ENCODE peak calls at places on chromosomes 4 and X, in ten cellular contexts. B is non-pigmented ciliary epithelial cell; K is GM06990; H is central memory CD4-positive, alpha-beta T cell; P is mucosa of descending colon; X is NCI-H748 treated with DMSO at 0.1 percent for 48 hours; F is fibroblast of the aortic adventitia; U is IMR-90; S is NCI-H2081; L is activated T-cell treated with anti-CD3 and anti-CD28 coated beads for 1 hour. V is an unnamed sample.

GRCh38 chr4:3573131-3573530 is 40.9 kb upstream of the LRPAP1 start:
- DNase-seq in B (no peak), K (no peak), H (no peak), P (no peak), X (no peak), F (no peak), U (no peak), S (no peak), L (no peak), V (no peak)

GRCh38 chr4:53941331-53941730 is 123.1 kb downstream of the CHIC2 start:
- DNase-seq in B (no peak), K (no peak), H (no peak), P (no peak), X (no peak), F (no peak), U (no peak), S (no peak), L (no peak), V (no peak)

GRCh38 chr4:142556613-142557012 is 289.5 kb downstream of the INPP4B start:
- DNase-seq in B (no peak), K (no peak), H (no peak), P (no peak), X (no peak), F (no peak), U (no peak), S (no peak), L (no peak), V (no peak)

GRCh38 chr4:119000400-119000799 is 111.7 kb downstream of the SYNPO2 start:
- DNase-seq in B (no peak), K (no peak), H (no peak), P (no peak), X (no peak), F (no peak), U (peak), S (no peak), L (no peak), V (peak)

GRCh38 chr4:138975225-138975624 is 40.4 kb upstream of the NOCT start:
- DNase-seq in B (no peak), K (no peak), H (no peak), P (no peak), X (no peak), F (no peak), U (no peak), S (no peak), L (no peak), V (no peak)

GRCh38 chr4:117533501-117533900 is 448.1 kb upstream of the TRAM1L1 start:
- DNase-seq in B (no peak), K (no peak), H (no peak), P (no peak), X (no peak), F (no peak), U (no peak), S (no peak), L (no peak), V (no peak)

GRCh38 chr4:184343400-184344177 is 125.9 kb upstream of the ENPP6 start:
- DNase-seq in B (no peak), K (peak), H (peak), P (peak), X (peak), F (peak), U (peak), S (peak), L (peak), V (peak)

GRCh38 chr4:683982-684571 is 4.9 kb downstream of the SLC49A3 start:
- DNase-seq in B (peak), K (peak), H (no peak), P (peak), X (no peak), F (peak), U (peak), S (peak), L (no peak), V (no peak)

GRCh38 chrX:72021975-72022374 is 109.7 kb downstream of the RTL5 start:
- DNase-seq in B (no peak), K (no peak), H (peak), P (no peak), X (no peak), F (no peak), U (no peak), S (no peak), L (no peak), V (no peak)

GRCh38 chr4:86595426-86595805 is 1.3 kb downstream of the PTPN13 start:
- DNase-seq in B (no peak), K (no peak), H (peak), P (peak), X (peak), F (no peak), U (peak), S (no peak), L (no peak), V (peak)

GRCh38 chrX:110118535-110118934 is 115.6 kb downstream of the TMEM164 start:
- DNase-seq in B (no peak), K (no peak), H (no peak), P (no peak), X (no peak), F (no peak), U (no peak), S (no peak), L (no peak), V (no peak)

GRCh38 chr4:100591156-100591876 is 73.5 kb upstream of the EMCN start:
- DNase-seq in B (no peak), K (no peak), H (no peak), P (no peak), X (no peak), F (peak), U (no peak), S (no peak), L (no peak), V (peak)

GRCh38 chr4:10005632-10006031 is 15.7 kb downstream of the SLC2A9 start:
- DNase-seq in B (no peak), K (no peak), H (no peak), P (no peak), X (no peak), F (no peak), U (no peak), S (no peak), L (no peak), V (no peak)

GRCh38 chr4:123170843-123171242 is 225.8 kb upstream of the SPRY1 start:
- DNase-seq in B (peak), K (no peak), H (no peak), P (no peak), X (no peak), F (no peak), U (peak), S (no peak), L (no peak), V (no peak)

GRCh38 chr4:41216294-41217019 is 2.1 kb upstream of the APBB2 start:
- DNase-seq in B (no peak), K (peak), H (no peak), P (peak), X (peak), F (peak), U (peak), S (peak), L (peak), V (peak)

GRCh38 chrX:151703487-151703886 is 8.2 kb downstream of the PRRG3 start:
- DNase-seq in B (no peak), K (no peak), H (no peak), P (no peak), X (no peak), F (peak), U (no peak), S (no peak), L (no peak), V (peak)

GRCh38 chrX:138034136-138034535 is 468.2 kb downstream of the ZIC3 start:
- DNase-seq in B (no peak), K (no peak), H (no peak), P (no peak), X (peak), F (no peak), U (no peak), S (no peak), L (no peak), V (no peak)

GRCh38 chr4:99665981-99666380 is 8.4 kb upstream of the C4orf54 start:
- DNase-seq in B (no peak), K (no peak), H (no peak), P (no peak), X (no peak), F (no peak), U (no peak), S (no peak), L (no peak), V (no peak)

GRCh38 chrX:56564921-56565861 is 1.8 kb downstream of the UBQLN2 start:
- DNase-seq in B (no peak), K (peak), H (no peak), P (peak), X (no peak), F (no peak), U (peak), S (no peak), L (no peak), V (no peak)

GRCh38 chr4:107122736-107123135 is 86.6 kb upstream of the DKK2 start:
- DNase-seq in B (no peak), K (no peak), H (no peak), P (no peak), X (no peak), F (no peak), U (no peak), S (no peak), L (no peak), V (no peak)

GRCh38 chr4:127203561-127204260 is 429.0 kb upstream of the INTU start:
- DNase-seq in B (peak), K (no peak), H (no peak), P (no peak), X (no peak), F (peak), U (peak), S (no peak), L (no peak), V (no peak)

GRCh38 chr4:53015681-53016080 is 153.6 kb downstream of the RASL11B start:
- DNase-seq in B (peak), K (no peak), H (no peak), P (peak), X (peak), F (peak), U (peak), S (peak), L (no peak), V (peak)

GRCh38 chr4:69458184-69458826 is 37.4 kb downstream of the UGT2B4 start:
- DNase-seq in B (no peak), K (no peak), H (no peak), P (no peak), X (no peak), F (no peak), U (no peak), S (no peak), L (no peak), V (no peak)

GRCh38 chr4:38071801-38072567 is 111.8 kb downstream of the PTTG2 start:
- DNase-seq in B (no peak), K (no peak), H (no peak), P (no peak), X (no peak), F (peak), U (peak), S (no peak), L (no peak), V (no peak)

GRCh38 chrX:65463550-65463949 is 71.0 kb downstream of the LAS1L start:
- DNase-seq in B (peak), K (no peak), H (no peak), P (no peak), X (no peak), F (peak), U (peak), S (no peak), L (no peak), V (no peak)

GRCh38 chr4:163109967-163110366 is 56.7 kb downstream of the NAF1 start:
- DNase-seq in B (no peak), K (no peak), H (no peak), P (no peak), X (peak), F (no peak), U (no peak), S (no peak), L (no peak), V (no peak)

V was measured in uterus.